ENCODE peak calls at places on chromosomes 6 and 20, in eight cellular contexts. F is AG04450, Z is bronchial epithelial cell, P is small intestine, N is tibial nerve, U is prostate gland, L is uterus, D is epithelial cell of esophagus. O is an unnamed sample.

GRCh38 chr6:35415065-35415880 is 36.9 kb upstream of the FANCE start:
- DNase-seq in F (peak; percentile 83), Z (peak; percentile 71), P (peak; percentile 76), N (peak; percentile 36), U (peak; percentile 88), L (peak; percentile 60), D (peak; percentile 79), O (peak; percentile 58)

GRCh38 chr6:128648022-128648598 is 127.7 kb upstream of the PTPRK start:
- DNase-seq in F (no peak), Z (no peak), P (no peak), N (no peak), U (no peak), L (no peak), D (no peak), O (no peak)

GRCh38 chr20:58651823-58652605 is 931 bp downstream of the STX16 start:
- DNase-seq in F (no peak), Z (peak; percentile 64), P (peak; percentile 80), N (no peak), U (peak; percentile 36), L (no peak), D (peak; percentile 80), O (peak; percentile 34)

GRCh38 chr6:23003671-23004598 is 434.6 kb downstream of the HDGFL1 start:
- DNase-seq in F (peak; percentile 16), Z (no peak), P (no peak), N (no peak), U (no peak), L (peak; percentile 47), D (peak; percentile 16), O (no peak)

GRCh38 chr6:70310063-70310694 is 7.3 kb upstream of the COL9A1 start:
- DNase-seq in F (no peak), Z (peak; percentile 72), P (peak; percentile 67), N (no peak), U (peak; percentile 23), L (no peak), D (peak; percentile 69), O (no peak)

GRCh38 chr6:150907385-150907784 is 41.9 kb downstream of the MTHFD1L start:
- DNase-seq in F (no peak), Z (no peak), P (no peak), N (no peak), U (no peak), L (no peak), D (no peak), O (no peak)

GRCh38 chr6:129759851-129760595 is 50.0 kb upstream of the ARHGAP18 start:
- DNase-seq in F (no peak), Z (no peak), P (no peak), N (no peak), U (no peak), L (no peak), D (no peak), O (no peak)

GRCh38 chr6:143642403-143642802 is 35.4 kb upstream of the PHACTR2 start:
- DNase-seq in F (no peak), Z (no peak), P (no peak), N (no peak), U (no peak), L (no peak), D (no peak), O (no peak)

GRCh38 chr6:138403324-138403800 is 661 bp upstream of the HEBP2 start:
- DNase-seq in F (no peak), Z (no peak), P (peak; percentile 13), N (no peak), U (no peak), L (peak; percentile 42), D (no peak), O (peak; percentile 45)

GRCh38 chr20:41245086-41245707 is 72.3 kb downstream of the ZHX3 start:
- DNase-seq in F (no peak), Z (no peak), P (no peak), N (no peak), U (no peak), L (no peak), D (peak; percentile 33), O (no peak)

GRCh38 chr6:43671801-43672690 is 15.5 kb downstream of the MRPS18A start:
- DNase-seq in F (no peak), Z (no peak), P (no peak), N (no peak), U (no peak), L (peak; percentile 61), D (no peak), O (no peak)

GRCh38 chr6:130362128-130362527 is 3.7 kb upstream of the TMEM200A start:
- DNase-seq in F (no peak), Z (peak; percentile 13), P (no peak), N (no peak), U (no peak), L (no peak), D (peak; percentile 43), O (no peak)

GRCh38 chr20:49595811-49596545 is 28.0 kb upstream of the PTGIS start:
- DNase-seq in F (no peak), Z (no peak), P (no peak), N (no peak), U (no peak), L (peak; percentile 71), D (no peak), O (no peak)

GRCh38 chr6:34697904-34698557 is 1.5 kb upstream of the ILRUN start:
- DNase-seq in F (no peak), Z (no peak), P (no peak), N (no peak), U (no peak), L (no peak), D (no peak), O (no peak)

GRCh38 chr6:111657146-111657545 is 51.5 kb upstream of the TRAF3IP2 start:
- DNase-seq in F (no peak), Z (peak; percentile 68), P (peak; percentile 68), N (no peak), U (no peak), L (no peak), D (peak; percentile 61), O (no peak)

GRCh38 chr6:132362318-132363185 is 38.7 kb downstream of the MOXD1 start:
- DNase-seq in F (no peak), Z (peak; percentile 70), P (no peak), N (no peak), U (no peak), L (no peak), D (peak; percentile 67), O (no peak)

GRCh38 chr20:35301426-35301825 is 9.2 kb upstream of the FAM83C start:
- DNase-seq in F (no peak), Z (no peak), P (no peak), N (no peak), U (no peak), L (no peak), D (no peak), O (no peak)

GRCh38 chr6:143221723-143222122 is 161.0 kb downstream of the AIG1 start:
- DNase-seq in F (no peak), Z (no peak), P (no peak), N (no peak), U (no peak), L (no peak), D (no peak), O (no peak)

GRCh38 chr20:38350879-38351775 is 4.8 kb downstream of the LBP start:
- DNase-seq in F (no peak), Z (no peak), P (peak; percentile 91), N (peak; percentile 58), U (no peak), L (peak; percentile 34), D (no peak), O (peak; percentile 45)

GRCh38 chr6:109349419-109349987 is 32.8 kb downstream of the CD164 start:
- DNase-seq in F (peak; percentile 27), Z (peak; percentile 95), P (peak; percentile 98), N (no peak), U (peak; percentile 71), L (no peak), D (peak; percentile 95), O (peak; percentile 28)

GRCh38 chr20:48761023-48761785 is 66.6 kb downstream of the PREX1 start:
- DNase-seq in F (no peak), Z (no peak), P (peak; percentile 52), N (peak; percentile 28), U (no peak), L (no peak), D (no peak), O (no peak)

GRCh38 chr6:136967874-136968752 is 46.0 kb downstream of the SLC35D3 start:
- DNase-seq in F (peak; percentile 20), Z (peak; percentile 79), P (peak; percentile 82), N (peak; percentile 27), U (peak; percentile 71), L (peak; percentile 71), D (peak; percentile 88), O (peak; percentile 61)

GRCh38 chr20:63179876-63180275 is 36.1 kb downstream of the YTHDF1 start:
- DNase-seq in F (no peak), Z (no peak), P (no peak), N (no peak), U (no peak), L (no peak), D (no peak), O (no peak)
- H3K4me3 ChIP-seq in F (no peak overlapping the region), Z (no peak overlapping the region), P (no peak overlapping the region), N (no peak overlapping the region), U (no peak overlapping the region), L (no peak overlapping the region), D (no peak overlapping the region), O (no peak overlapping the region)

DNA sequence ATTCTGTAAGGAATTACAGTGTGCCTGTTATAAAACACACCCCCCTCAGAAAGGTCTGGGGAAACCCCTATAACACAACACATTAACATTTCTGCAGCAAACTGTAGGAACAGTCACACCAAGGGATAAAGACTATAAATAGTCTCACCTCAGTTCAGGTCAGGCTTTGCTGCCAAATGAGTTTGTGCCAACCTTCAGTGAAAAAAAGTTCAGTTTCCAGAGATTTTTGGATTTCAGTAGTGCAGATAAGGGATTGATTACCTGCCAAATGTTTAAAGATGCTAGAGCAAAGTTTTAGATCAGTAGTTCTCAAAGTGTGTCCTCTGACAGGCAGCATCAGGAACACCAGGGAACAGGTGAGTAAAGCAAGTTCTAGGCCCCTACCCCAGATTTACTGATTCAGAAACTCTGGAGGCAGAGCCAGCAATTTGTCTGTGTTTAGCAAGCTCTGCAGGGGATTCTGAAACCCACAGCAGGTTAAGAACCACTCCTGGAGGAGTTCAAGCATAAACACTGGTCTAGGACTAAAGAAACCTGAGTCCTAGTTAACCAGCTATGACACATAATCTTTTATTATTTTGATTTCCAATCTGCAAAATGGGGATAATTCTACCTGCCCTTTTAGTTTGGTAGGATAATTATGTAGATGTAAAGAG is 111.0 kb downstream of the RCAN2 start:
- DNase-seq in F (no peak), Z (no peak), P (no peak), N (no peak), U (no peak), L (no peak), D (no peak), O (no peak)
- H3K4me3 ChIP-seq in F (no peak overlapping the region), Z (no peak overlapping the region), P (no peak overlapping the region), N (no peak overlapping the region), U (no peak overlapping the region), L (no peak overlapping the region), D (no peak overlapping the region), O (no peak overlapping the region)

DNA sequence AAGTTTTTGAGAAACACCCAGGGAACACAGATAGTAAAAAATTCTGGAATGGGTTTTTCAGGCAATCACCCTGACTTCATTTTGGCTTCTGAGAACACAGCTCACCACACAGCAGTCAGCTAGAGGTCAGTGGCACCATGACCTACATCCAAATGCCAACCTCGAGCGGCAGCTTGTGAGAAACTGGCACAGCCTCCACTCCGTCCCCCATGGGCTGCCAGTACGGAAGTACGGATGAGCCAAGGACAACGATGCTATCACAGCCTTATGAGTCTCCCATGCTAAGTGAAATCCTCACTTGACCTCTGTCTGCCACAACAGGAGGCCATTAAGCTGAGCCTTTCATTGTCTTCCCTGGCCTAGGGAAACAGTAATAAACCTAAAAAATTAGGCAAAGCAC is 32.0 kb downstream of the KIF16B start:
- DNase-seq in F (no peak), Z (no peak), P (no peak), N (no peak), U (no peak), L (no peak), D (no peak), O (peak; percentile 62)
- H3K4me3 ChIP-seq in F (no peak overlapping the region), Z (no peak overlapping the region), P (no peak overlapping the region), N (no peak overlapping the region), U (no peak overlapping the region), L (no peak overlapping the region), D (no peak overlapping the region), O (no peak overlapping the region)

GRCh38 chr6:37218061-37218460 is 39.5 kb upstream of the TBC1D22B start:
- DNase-seq in F (no peak), Z (no peak), P (no peak), N (no peak), U (no peak), L (no peak), D (no peak), O (no peak)
- H3K4me3 ChIP-seq in F (no peak overlapping the region), Z (no peak overlapping the region), P (no peak overlapping the region), N (no peak overlapping the region), U (no peak overlapping the region), L (no peak overlapping the region), D (no peak overlapping the region), O (no peak overlapping the region)